ENCODE peak calls at places on chromosomes 13 and 19, in seven cellular contexts. I is Calu3, C is GOT3, Q is T follicular helper cell, K is GM03348, R is omental fat pad, V is myocyte. Z is an unnamed sample.

GRCh38 chr13:109867766-109868165 is 81.4 kb upstream of the IRS2 start:
- DNase-seq in Q (no peak), I (no peak), R (no peak), V (no peak), K (no peak), C (no peak), Z (no peak)

GRCh38 chr13:97100821-97101220 is 106.5 kb upstream of the OXGR1 start:
- DNase-seq in V (no peak), R (no peak), K (no peak), C (no peak), I (no peak), Q (no peak), Z (no peak)

GRCh38 chr19:18657590-18658365 is 20.9 kb downstream of the KLHL26 start:
- DNase-seq in R (no peak), K (no peak), Q (no peak), C (no peak), I (no peak), V (peak), Z (no peak)

GRCh38 chr13:73140804-73141203 is 82.0 kb downstream of the KLF5 start:
- DNase-seq in C (no peak), I (no peak), R (no peak), Q (no peak), V (no peak), K (no peak), Z (no peak)

GRCh38 chr19:49555600-49556411 is 24.6 kb downstream of the NOSIP start:
- DNase-seq in Q (peak), C (no peak), R (no peak), K (peak), V (no peak), I (no peak), Z (peak)

GRCh38 chr19:29939628-29940027 is 2.4 kb upstream of the URI1 start:
- DNase-seq in R (no peak), V (no peak), I (no peak), K (no peak), Q (no peak), C (no peak), Z (no peak)

GRCh38 chr19:3982701-3983541 is 2.3 kb downstream of the EEF2 start:
- DNase-seq in R (no peak), C (no peak), K (peak), I (no peak), Q (no peak), V (peak), Z (no peak)

GRCh38 chr13:47249296-47249695 is 352.4 kb upstream of the HTR2A start:
- DNase-seq in Q (no peak), V (no peak), I (no peak), C (no peak), K (no peak), R (no peak), Z (no peak)

GRCh38 chr19:1236566-1236965 is 1.2 kb downstream of the CBARP start:
- DNase-seq in I (no peak), K (peak), C (no peak), Q (no peak), V (no peak), R (no peak), Z (no peak)

Z was measured in ACHN.